ENCODE peak calls at places on chromosome 1, in six cellular contexts. R is colonic mucosa, L is Panc1, M is body of pancreas, X is MM.1S, A is stomach. S is an unnamed sample.

GRCh38 chr1:241636291-241636690 is 3.9 kb downstream of the CHML start:
- DNase-seq in R (no peak), L (no peak), M (no peak), X (no peak), A (no peak), S (no peak)

GRCh38 chr1:239963861-239964260 is 127.8 kb upstream of the FMN2 start:
- DNase-seq in R (no peak), L (no peak), M (no peak), X (no peak), A (no peak), S (no peak)

GRCh38 chr1:8987881-8988617 is 38.2 kb downstream of the SLC2A7 start:
- DNase-seq in R (peak; percentile 54), L (no peak), M (peak; percentile 44), X (peak; percentile 26), A (peak; percentile 59), S (no peak)

GRCh38 chr1:181073638-181074037 is 14.9 kb upstream of the IER5 start:
- DNase-seq in R (no peak), L (no peak), M (no peak), X (no peak), A (no peak), S (no peak)

GRCh38 chr1:234208791-234209190 is 164.5 kb upstream of the COA6 start:
- DNase-seq in R (no peak), L (no peak), M (no peak), X (no peak), A (no peak), S (no peak)

GRCh38 chr1:37051386-37051785 is 17.1 kb upstream of the GRIK3 start:
- DNase-seq in R (no peak), L (no peak), M (no peak), X (no peak), A (no peak), S (no peak)

GRCh38 chr1:117121589-117122296 is at the start of gene TRIM45:
- DNase-seq in R (peak; percentile 97), L (peak; percentile 71), M (peak; percentile 97), X (peak; percentile 84), A (peak; percentile 97), S (peak; percentile 98)

GRCh38 chr1:94514095-94514727 is 27.3 kb downstream of the F3 start:
- DNase-seq in R (peak; percentile 30), L (peak; percentile 10), M (peak; percentile 49), X (no peak), A (no peak), S (no peak)

GRCh38 chr1:2990376-2991115 is 30.7 kb upstream of the ACTRT2 start:
- DNase-seq in R (no peak), L (no peak), M (no peak), X (no peak), A (no peak), S (no peak)

DNA sequence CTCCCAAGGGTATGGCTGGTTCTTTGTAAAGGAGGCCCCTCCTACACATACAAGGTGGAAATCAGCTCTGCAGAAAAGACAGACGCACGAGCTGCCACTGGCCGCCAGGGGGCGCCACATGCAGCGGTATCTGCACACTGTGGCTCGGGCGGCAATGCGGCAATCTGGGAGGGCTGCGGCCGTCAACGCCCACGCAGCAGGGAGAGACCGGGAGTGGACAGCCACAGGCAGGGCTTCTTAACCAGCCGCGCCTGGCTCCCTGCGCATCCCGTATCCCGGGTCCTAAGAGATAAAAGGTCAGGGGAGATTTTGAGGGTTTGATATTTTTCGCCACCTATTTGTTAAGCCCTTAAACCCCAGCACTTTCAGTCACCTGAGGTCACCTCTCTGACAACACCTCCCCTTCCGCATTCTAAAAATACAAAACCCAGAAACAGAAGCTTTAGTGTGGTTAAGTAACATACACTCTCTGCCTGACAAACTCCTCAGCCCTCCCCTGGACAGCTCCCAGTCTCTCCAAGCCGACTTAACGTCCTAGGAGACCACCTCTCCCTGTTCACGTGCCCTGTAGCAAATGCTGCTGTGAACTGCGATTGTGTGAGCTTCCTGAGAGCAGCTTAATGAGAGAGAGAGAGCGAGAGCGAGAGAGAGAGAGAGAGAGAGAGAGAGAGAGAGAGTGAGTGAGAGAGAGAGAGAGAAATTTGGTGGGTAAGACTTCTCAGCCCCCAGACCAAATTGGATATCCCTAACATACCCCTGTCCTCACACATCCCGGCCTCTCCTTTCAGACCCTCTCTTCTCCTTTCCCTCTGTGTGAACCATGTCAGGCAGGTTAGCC is 13.5 kb upstream of the KCNA2 start:
- DNase-seq in R (peak; percentile 78), L (peak; percentile 24), M (peak; percentile 89), X (peak; percentile 80), A (peak; percentile 84), S (no peak)
- H3K27me3 ChIP-seq in R (no peaks in the 10 kb centered on the region), L (peaks cover 20% of the 10 kb centered on the region), M (no peaks in the 10 kb centered on the region), X (no peaks in the 10 kb centered on the region), A (peaks cover 59% of the 10 kb centered on the region), S (no peaks in the 10 kb centered on the region)

GRCh38 chr1:42784946-42785693 is at the start of gene TMEM269:
- DNase-seq in R (no peak), L (no peak), M (no peak), X (no peak), A (peak; percentile 31), S (no peak)
- H3K4me1 ChIP-seq in R (no peaks in the 10 kb centered on the region), L (no peaks in the 10 kb centered on the region), M (peaks cover 9% of the 10 kb centered on the region), X (no peaks in the 10 kb centered on the region), A (peaks cover 14% of the 10 kb centered on the region), S (peaks cover 19% of the 10 kb centered on the region)

GRCh38 chr1:199194862-199195261 is 556.0 kb downstream of the PTPRC start:
- DNase-seq in R (no peak), L (no peak), M (no peak), X (no peak), A (no peak), S (no peak)

GRCh38 chr1:199202331-199202730 is 563.5 kb downstream of the PTPRC start:
- DNase-seq in R (no peak), L (no peak), M (no peak), X (no peak), A (no peak), S (no peak)

GRCh38 chr1:199197695-199198094 is 558.9 kb downstream of the PTPRC start:
- DNase-seq in R (no peak), L (no peak), M (no peak), X (no peak), A (no peak), S (no peak)
- TF ChIP-seq CTCF in R (no peak), L (no peak), M (no peak), X (no peak), A (no peak), S (no peak)

DNA sequence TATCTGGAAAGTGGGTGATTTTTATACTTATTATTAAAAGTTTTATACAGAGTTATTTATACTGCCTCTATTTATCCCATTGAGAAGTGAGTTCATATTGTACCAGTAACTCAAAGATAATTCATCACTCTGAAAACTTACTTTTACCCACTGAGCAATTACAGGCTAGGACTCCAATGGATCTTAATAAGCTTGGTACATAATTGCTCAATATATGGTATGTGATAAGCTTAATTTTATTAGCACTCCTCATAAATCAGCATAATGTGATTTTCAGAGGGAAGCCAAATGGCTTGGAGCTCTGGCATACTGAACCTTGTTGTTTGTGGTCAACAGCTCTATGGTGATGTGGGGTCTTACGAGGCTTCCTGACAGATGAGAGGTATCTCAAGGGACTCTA is 26.4 kb downstream of the ADAM30 start:
- DNase-seq in R (no peak), L (no peak), M (no peak), X (no peak), A (no peak), S (no peak)
- H3K27me3 ChIP-seq in R (no peaks in the 10 kb centered on the region), L (peaks cover 24% of the 10 kb centered on the region), M (no peaks in the 10 kb centered on the region), X (no peaks in the 10 kb centered on the region), A (no peaks in the 10 kb centered on the region), S (no peaks in the 10 kb centered on the region)

GRCh38 chr1:12597792-12598191 is 20.2 kb downstream of the DHRS3 start:
- DNase-seq in R (peak; percentile 44), L (no peak), M (peak; percentile 69), X (no peak), A (peak; percentile 89), S (no peak)
- H3K4me1 ChIP-seq in R (peaks cover 35% of the 10 kb centered on the region), L (peaks cover 89% of the 10 kb centered on the region), M (peaks cover 93% of the 10 kb centered on the region), X (no peaks in the 10 kb centered on the region), A (peaks cover 100% of the 10 kb centered on the region), S (peaks cover 99% of the 10 kb centered on the region)

GRCh38 chr1:215679231-215679630 is 112.1 kb downstream of the KCTD3 start:
- DNase-seq in R (no peak), L (no peak), M (no peak), X (no peak), A (no peak), S (no peak)

GRCh38 chr1:215677112-215677511 is 110.0 kb downstream of the KCTD3 start:
- DNase-seq in R (no peak), L (no peak), M (no peak), X (no peak), A (no peak), S (no peak)

DNA sequence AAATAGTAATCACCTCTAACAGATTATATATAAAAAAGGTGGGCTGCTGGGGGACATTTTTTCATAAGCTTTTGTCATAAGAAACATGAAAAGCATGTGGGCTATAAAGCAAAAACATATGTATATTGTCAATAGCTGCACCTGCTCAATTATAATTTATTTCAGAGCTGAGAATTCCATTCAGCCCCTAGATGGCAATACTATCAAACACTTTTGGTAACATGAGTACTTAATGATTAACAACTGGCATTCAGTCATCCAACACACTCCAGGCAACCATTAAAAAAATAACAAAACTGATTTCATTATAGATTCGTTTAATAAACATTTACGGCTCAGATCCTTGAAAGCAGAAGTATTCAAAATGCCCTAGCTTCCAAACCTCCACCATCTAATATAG is 115.1 kb downstream of the KCTD3 start:
- DNase-seq in R (no peak), L (no peak), M (no peak), X (peak; percentile 18), A (no peak), S (no peak)
- TF ChIP-seq CTCF in R (no peak), L (peak; percentile 29), M (no peak), X (peak; percentile 11), A (no peak), S (no peak)

GRCh38 chr1:12075195-12076114 is 12.4 kb downstream of the TNFRSF8 start:
- DNase-seq in R (no peak), L (no peak), M (peak; percentile 33), X (no peak), A (no peak), S (no peak)
- H3K27me3 ChIP-seq in R (no peaks in the 10 kb centered on the region), L (no peaks in the 10 kb centered on the region), M (no peaks in the 10 kb centered on the region), X (peaks cover 5% of the 10 kb centered on the region), A (peaks cover 41% of the 10 kb centered on the region), S (no peaks in the 10 kb centered on the region)

DNA sequence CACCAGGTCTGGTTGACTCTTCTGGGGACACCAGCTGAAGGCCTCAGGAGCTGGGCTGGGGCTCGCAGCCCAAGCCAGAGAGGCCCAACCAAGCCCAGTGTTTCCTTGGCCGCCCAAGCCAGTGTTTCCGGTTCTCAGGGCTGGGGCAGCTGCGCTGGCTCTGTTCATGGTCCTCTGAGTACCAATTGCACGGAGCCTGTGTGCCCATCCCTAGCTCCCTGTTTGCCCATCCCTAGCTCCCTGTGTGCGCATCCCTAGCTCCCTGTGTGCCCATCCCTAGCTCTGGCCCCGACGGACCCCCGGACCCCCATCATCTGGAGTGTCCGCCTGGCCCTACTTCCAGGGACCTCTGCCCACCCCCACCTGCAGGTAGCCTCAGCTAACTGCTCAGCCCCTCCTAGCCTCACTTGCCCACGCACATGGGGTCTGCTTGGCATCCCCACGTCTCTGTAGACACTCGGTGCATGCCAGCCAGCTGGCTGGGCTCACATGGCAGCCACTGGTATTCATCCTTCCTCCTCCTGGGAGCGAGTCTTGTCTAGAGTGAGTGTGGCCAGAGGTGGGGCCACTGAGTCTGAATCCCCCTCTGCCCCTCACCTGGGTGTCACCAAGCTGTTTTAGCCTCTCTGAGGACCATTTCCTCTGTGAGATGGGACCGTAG is 64.0 kb downstream of the WNT9A start:
- DNase-seq in R (no peak), L (no peak), M (no peak), X (no peak), A (peak; percentile 13), S (peak; percentile 80)
- H3K4me1 ChIP-seq in R (peaks cover 6% of the 10 kb centered on the region), L (peaks cover 14% of the 10 kb centered on the region), M (peaks cover 13% of the 10 kb centered on the region), X (no peaks in the 10 kb centered on the region), A (peaks cover 27% of the 10 kb centered on the region), S (peaks cover 32% of the 10 kb centered on the region)